ENCODE peak calls at places on chromosomes 13 and 19, in seven cellular contexts. B is mucosa of descending colon, Y is esophagus squamous epithelium, Z is GM23338, X is neural progenitor cell, S is SK-N-SH, N is testis. U is an unnamed sample. For H3K36me3, the result is how much of the 10 kb centered on the place peaks cover.

GRCh38 chr19:53041366-53041765 is 3.2 kb upstream of the ERVV-2 start:
- DNase-seq in N (no peak), Y (no peak), Z (no peak), S (no peak), X (no peak), B (no peak), U (no peak)

GRCh38 chr19:55034751-55035150 is 3.3 kb downstream of the GP6 start:
- DNase-seq in X (no peak), Z (no peak), B (no peak), S (no peak), Y (no peak), N (no peak), U (no peak)

GRCh38 chr13:78102121-78102677 is 183.6 kb upstream of the EDNRB start:
- DNase-seq in Y (no peak), X (no peak), Z (no peak), B (no peak), N (peak), S (no peak), U (no peak)

GRCh38 chr19:44777715-44778347 is at the start of gene CBLC:
- DNase-seq in X (peak), N (peak), Z (peak), B (peak), Y (no peak), S (peak), U (no peak)

GRCh38 chr19:51887522-51888498 is at the start of gene ZNF577:
- DNase-seq in Y (peak), S (peak), X (peak), N (peak), Z (peak), B (peak), U (peak)

GRCh38 chr19:11423164-11423803 is 4.2 kb upstream of the RGL3 start:
- DNase-seq in X (no peak), B (no peak), N (no peak), Z (no peak), Y (no peak), S (no peak), U (no peak)

GRCh38 chr13:81395368-81395767 is 1054.4 kb upstream of the SPRY2 start:
- DNase-seq in X (peak), S (peak), N (peak), Y (no peak), Z (peak), B (peak), U (no peak)

GRCh38 chr13:59677966-59678814 is 485.5 kb downstream of the DIAPH3 start:
- DNase-seq in B (no peak), Z (peak), X (peak), S (peak), Y (no peak), N (peak), U (no peak)

GRCh38 chr13:98664047-98664446 is 87.1 kb upstream of the STK24 start:
- DNase-seq in N (no peak), S (no peak), X (no peak), B (no peak), Z (no peak), Y (no peak), U (no peak)

GRCh38 chr13:31767175-31767900 is 28.0 kb downstream of the RXFP2 start:
- DNase-seq in Y (no peak), X (no peak), N (no peak), B (no peak), S (no peak), Z (no peak), U (no peak)

GRCh38 chr13:48975926-48976676 is 389 bp downstream of the FNDC3A start:
- DNase-seq in Y (peak), Z (peak), B (peak), N (peak), S (peak), X (peak), U (peak)

GRCh38 chr19:46076951-46077814 is 36.4 kb upstream of the IGFL4 start:
- DNase-seq in N (peak), Z (peak), S (peak), B (peak), Y (no peak), X (peak), U (peak)

GRCh38 chr19:49437231-49437630 is 4.1 kb downstream of the SLC17A7 start:
- DNase-seq in B (no peak), Z (no peak), N (no peak), S (peak), Y (no peak), X (no peak), U (peak)

GRCh38 chr13:86085890-86086289 is 286.7 kb upstream of the SLITRK6 start:
- DNase-seq in Y (no peak), S (no peak), N (no peak), X (no peak), Z (no peak), B (no peak), U (no peak)

GRCh38 chr13:32857689-32858088 is 158.5 kb upstream of the KL start:
- DNase-seq in S (no peak), X (no peak), Z (no peak), B (no peak), Y (no peak), N (no peak), U (no peak)

GRCh38 chr13:94088742-94089141 is 390.7 kb downstream of the DCT start:
- DNase-seq in N (no peak), Z (no peak), Y (no peak), B (no peak), X (no peak), S (peak), U (no peak)

GRCh38 chr19:44927746-44928145 is 13.3 kb downstream of the APOC1 start:
- DNase-seq in X (no peak), Y (no peak), Z (no peak), S (peak), B (no peak), N (no peak), U (no peak)

GRCh38 chr13:32255744-32256120 is 59.4 kb downstream of the ZAR1L start:
- DNase-seq in B (no peak), X (no peak), Y (no peak), S (no peak), N (no peak), Z (no peak), U (no peak)

GRCh38 chr13:37753776-37754175 is 115.8 kb downstream of the TRPC4 start:
- DNase-seq in Y (no peak), S (no peak), X (peak), N (no peak), B (no peak), Z (peak), U (no peak)

GRCh38 chr19:53865918-53866696 is 1.6 kb upstream of the MYADM start:
- DNase-seq in S (peak), Y (no peak), N (peak), B (peak), Z (peak), X (peak), U (peak)

GRCh38 chr13:77815330-77815729 is 103.3 kb downstream of the EDNRB start:
- DNase-seq in X (no peak), Z (no peak), B (no peak), N (no peak), S (no peak), Y (no peak), U (no peak)

GRCh38 chr19:6233051-6233826 is 46.5 kb downstream of the MLLT1 start:
- DNase-seq in N (no peak), S (no peak), X (no peak), B (peak), Y (no peak), Z (no peak), U (no peak)

GRCh38 chr19:17155251-17155650 is 59.9 kb upstream of the USE1 start:
- DNase-seq in X (no peak), Z (no peak), S (no peak), B (no peak), N (no peak), Y (no peak), U (no peak)
- H3K36me3 ChIP-seq in X (under half), Z (under half), S (under half), B (under half), N (under half), Y (half or more), U (half or more)

DNA sequence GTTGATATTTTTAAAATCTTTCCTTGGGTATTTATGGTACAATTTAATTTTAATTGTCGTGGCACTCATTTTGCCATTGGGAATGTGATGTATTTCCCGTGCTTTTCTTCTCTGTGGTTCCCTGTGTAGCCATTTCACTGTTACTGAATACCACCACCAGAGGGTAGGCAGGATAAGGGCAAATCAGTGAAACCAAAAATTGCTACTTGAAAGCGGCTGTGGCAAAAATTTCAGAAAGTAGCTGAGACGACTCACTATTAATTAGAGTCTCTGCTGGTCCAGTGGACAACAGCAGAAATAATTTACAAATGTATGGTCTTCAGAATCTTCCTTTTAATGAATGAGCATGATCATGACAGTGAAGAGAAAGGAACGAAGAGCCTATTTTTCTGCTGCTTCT is 34.4 kb upstream of the MIR17HG start:
- DNase-seq in Y (no peak), B (no peak), X (peak), S (peak), Z (peak), N (peak), U (no peak)
- TF ChIP-seq CTCF in Y (no peak), B (no peak), X (peak), S (peak), Z (peak), N (peak), U (peak)

GRCh38 chr13:113508531-113509254 is 18.2 kb upstream of the DCUN1D2 start:
- DNase-seq in S (no peak), B (no peak), X (no peak), N (no peak), Y (no peak), Z (no peak), U (no peak)
- H3K36me3 ChIP-seq in S (half or more), B (under half), X (under half), N (under half), Y (half or more), Z (under half), U (half or more)

GRCh38 chr19:15025237-15025636 is 24.0 kb upstream of the CASP14 start:
- DNase-seq in X (no peak), B (no peak), Y (no peak), N (peak), Z (peak), S (peak), U (no peak)
- TF ChIP-seq CTCF in X (peak), B (no peak), Y (no peak), N (no peak), Z (peak), S (peak), U (peak)

GRCh38 chr19:9981406-9982260 is 28.7 kb downstream of the COL5A3 start:
- DNase-seq in Z (no peak), B (no peak), N (no peak), X (no peak), S (no peak), Y (no peak), U (no peak)
- H3K36me3 ChIP-seq in Z (under half), B (under half), N (under half), X (under half), S (under half), Y (half or more), U (under half)

GRCh38 chr19:9835507-9835949 is 410 bp downstream of the PIN1 start:
- DNase-seq in N (no peak), Z (no peak), B (no peak), X (no peak), S (no peak), Y (no peak), U (no peak)

GRCh38 chr19:9834302-9834725 is 804 bp upstream of the PIN1 start:
- DNase-seq in S (no peak), N (no peak), X (no peak), B (no peak), Z (no peak), Y (no peak), U (no peak)

GRCh38 chr19:9838324-9838723 is 3.2 kb downstream of the PIN1 start:
- DNase-seq in N (no peak), Y (no peak), Z (no peak), S (no peak), B (no peak), X (no peak), U (no peak)

GRCh38 chr19:9836021-9836420 is 903 bp downstream of the PIN1 start:
- DNase-seq in Y (no peak), N (peak), S (peak), Z (no peak), X (no peak), B (no peak), U (no peak)

DNA sequence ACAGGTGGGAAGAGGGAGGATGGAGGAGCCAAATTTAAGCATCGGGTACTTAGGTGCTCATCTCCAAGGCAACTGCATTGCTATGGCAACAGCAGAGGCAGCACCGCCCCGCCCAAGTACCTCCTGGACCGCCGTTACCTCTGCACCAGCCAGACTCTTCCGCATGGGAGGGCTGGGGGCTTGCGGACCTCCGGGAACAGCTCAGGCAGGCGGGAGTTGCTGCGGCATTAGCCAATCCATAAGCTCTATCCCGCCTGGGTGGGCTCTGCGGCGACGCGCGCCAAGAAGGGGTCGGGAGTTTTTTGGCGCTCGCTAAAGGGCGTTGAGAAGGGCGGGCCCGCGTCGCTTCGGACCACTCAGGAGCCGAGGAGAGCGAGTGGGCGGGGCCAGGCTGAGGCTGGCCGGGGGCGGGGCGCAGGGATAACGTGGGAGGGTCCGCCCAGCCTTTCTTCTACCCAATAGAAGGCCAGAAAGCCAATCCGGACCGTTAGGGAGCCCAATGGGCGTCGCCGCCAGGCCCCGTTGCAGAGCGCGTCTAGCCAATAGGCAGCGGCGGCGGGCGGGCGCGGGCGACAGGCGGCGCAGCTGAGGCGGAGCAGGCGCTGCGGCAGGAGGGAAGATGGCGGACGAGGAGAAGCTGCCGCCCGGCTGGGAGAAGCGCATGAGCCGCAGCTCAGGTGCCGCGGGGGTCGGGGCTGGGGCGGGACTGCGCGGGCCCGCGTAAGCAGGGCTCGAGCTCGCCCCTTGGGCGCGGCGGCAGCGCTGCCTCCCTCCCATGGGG is at the start of gene PIN1:
- DNase-seq in X (peak), S (peak), Y (peak), N (peak), B (peak), Z (peak), U (peak)
- TF ChIP-seq CTCF in X (peak), S (peak), Y (peak), N (no peak), B (peak), Z (peak), U (peak)

U was measured in WERI-Rb-1.